ENCODE peak calls at places on chromosome 11, in eight cellular contexts. Q is coronary artery, B is upper lobe of right lung, S is AG10803, J is natural killer cell, X is heart right ventricle, Y is esophagus squamous epithelium, U is fibroblast of the aortic adventitia. W is an unnamed sample.

GRCh38 chr11:104968856-104969776 is 742 bp upstream of the CASP4 start:
- DNase-seq in S (peak; percentile 48), Y (no peak), U (peak; percentile 59), J (no peak), Q (peak; percentile 82), B (peak; percentile 60), X (peak; percentile 32), W (no peak)

GRCh38 chr11:100546714-100547113 is 140.4 kb upstream of the ARHGAP42 start:
- DNase-seq in S (no peak), Y (no peak), X (no peak), B (no peak), U (peak; percentile 32), J (no peak), Q (no peak), W (no peak)

GRCh38 chr11:22761066-22761465 is 68.5 kb downstream of the SVIP start:
- DNase-seq in Y (no peak), S (no peak), B (no peak), X (no peak), Q (no peak), U (no peak), J (no peak), W (no peak)

GRCh38 chr11:31267720-31268119 is 101.8 kb downstream of the DCDC1 start:
- DNase-seq in J (no peak), X (no peak), S (no peak), Q (no peak), B (no peak), Y (no peak), U (no peak), W (no peak)

GRCh38 chr11:101745756-101746155 is 161.9 kb upstream of the TRPC6 start:
- DNase-seq in U (no peak), Y (no peak), B (no peak), J (no peak), Q (no peak), S (no peak), X (no peak), W (no peak)

GRCh38 chr11:75667268-75667830 is 1.5 kb downstream of the MAP6 start:
- DNase-seq in S (peak; percentile 34), U (no peak), X (peak; percentile 37), Q (no peak), B (peak; percentile 77), J (no peak), Y (no peak), W (no peak)

GRCh38 chr11:82818399-82819043 is 81.7 kb downstream of the PRCP start:
- DNase-seq in Y (no peak), U (no peak), Q (no peak), B (no peak), X (no peak), S (no peak), J (no peak), W (no peak)

GRCh38 chr11:3824714-3825472 is 15.9 kb downstream of the RHOG start:
- DNase-seq in Y (no peak), Q (no peak), S (no peak), X (peak; percentile 66), U (peak; percentile 16), J (peak; percentile 75), B (peak; percentile 81), W (no peak)

GRCh38 chr11:95378106-95378505 is 147.1 kb upstream of the SESN3 start:
- DNase-seq in Q (no peak), B (no peak), U (peak; percentile 43), S (peak; percentile 47), Y (no peak), X (no peak), J (no peak), W (no peak)

GRCh38 chr11:125210112-125210511 is 45.6 kb downstream of the PKNOX2 start:
- DNase-seq in Q (no peak), U (no peak), X (no peak), J (no peak), B (peak; percentile 33), Y (no peak), S (no peak), W (no peak)

GRCh38 chr11:118988280-118988679 is 9.7 kb upstream of the CENATAC start:
- DNase-seq in J (no peak), X (no peak), Q (no peak), S (no peak), B (no peak), U (no peak), Y (no peak), W (no peak)

GRCh38 chr11:1336836-1337646 is 27.6 kb upstream of the TOLLIP start:
- DNase-seq in B (peak; percentile 79), J (peak; percentile 49), Y (no peak), U (no peak), X (peak; percentile 62), Q (peak; percentile 82), S (no peak), W (no peak)

GRCh38 chr11:2975594-2975993 is 16.5 kb downstream of the NAP1L4 start:
- DNase-seq in Q (no peak), S (peak; percentile 32), Y (no peak), J (peak; percentile 33), U (peak; percentile 32), X (no peak), B (no peak), W (no peak)

GRCh38 chr11:120170741-120171261 is 32.9 kb upstream of the TRIM29 start:
- DNase-seq in Q (peak; percentile 67), J (no peak), X (no peak), U (no peak), S (no peak), B (peak; percentile 45), Y (no peak), W (peak; percentile 53)

GRCh38 chr11:124970925-124971324 is 16.9 kb downstream of the CCDC15 start:
- DNase-seq in B (no peak), U (peak; percentile 39), S (peak; percentile 26), J (no peak), Y (no peak), Q (no peak), X (no peak), W (no peak)

GRCh38 chr11:119696378-119697157 is 32.4 kb downstream of the NECTIN1 start:
- DNase-seq in Y (no peak), U (no peak), X (no peak), B (no peak), J (peak; percentile 46), Q (no peak), S (no peak), W (no peak)

GRCh38 chr11:67405196-67405567 is 1.3 kb downstream of the TBC1D10C start:
- DNase-seq in B (no peak), X (no peak), Y (no peak), U (no peak), S (no peak), J (no peak), Q (no peak), W (no peak)

GRCh38 chr11:119368121-119369034 is 13.1 kb downstream of the USP2 start:
- DNase-seq in X (peak; percentile 83), J (no peak), Q (no peak), B (peak; percentile 77), Y (no peak), S (no peak), U (peak; percentile 71), W (no peak)

GRCh38 chr11:69130586-69131566 is 24.9 kb upstream of the SMIM38 start:
- DNase-seq in U (no peak), J (no peak), B (peak; percentile 60), X (peak; percentile 37), Y (no peak), S (no peak), Q (peak; percentile 92), W (no peak)

GRCh38 chr11:69133251-69133650 is 22.5 kb upstream of the SMIM38 start:
- DNase-seq in U (no peak), Y (no peak), S (no peak), Q (no peak), B (no peak), X (no peak), J (no peak), W (no peak)

GRCh38 chr11:69131644-69132300 is 24.0 kb upstream of the SMIM38 start:
- DNase-seq in U (peak; percentile 81), Q (no peak), S (peak; percentile 72), X (peak; percentile 58), B (peak; percentile 83), J (no peak), Y (no peak), W (no peak)

GRCh38 chr11:69129647-69130046 is 26.1 kb upstream of the SMIM38 start:
- DNase-seq in Q (no peak), B (peak; percentile 46), S (no peak), J (no peak), Y (no peak), X (no peak), U (no peak), W (no peak)

GRCh38 chr11:69132301-69132670 is 23.4 kb upstream of the SMIM38 start:
- DNase-seq in Q (no peak), Y (no peak), U (no peak), J (no peak), S (no peak), X (no peak), B (no peak), W (no peak)
- TF ChIP-seq CTCF in Q (no peak), Y (no peak), U (no peak), J (no peak), S (no peak), X (no peak), B (no peak), W (no peak)

GRCh38 chr11:96472085-96472484 is 82.3 kb downstream of the JRKL start:
- DNase-seq in Q (no peak), B (no peak), Y (no peak), X (no peak), J (no peak), U (no peak), S (no peak), W (no peak)
- TF ChIP-seq CTCF in Q (no peak), B (no peak), Y (no peak), X (no peak), J (no peak), U (no peak), S (no peak), W (no peak)

GRCh38 chr11:7413961-7414728 is 71.2 kb upstream of the OLFML1 start:
- DNase-seq in Q (no peak), X (no peak), B (no peak), J (no peak), U (no peak), Y (no peak), S (no peak), W (no peak)
- TF ChIP-seq CTCF in Q (no peak), X (no peak), B (no peak), J (no peak), U (no peak), Y (no peak), S (no peak), W (peak; percentile 14)

GRCh38 chr11:69174841-69175240 is 19.1 kb downstream of the SMIM38 start:
- DNase-seq in S (no peak), X (no peak), B (peak; percentile 16), Y (no peak), J (no peak), U (no peak), Q (no peak), W (no peak)
- TF ChIP-seq CTCF in S (no peak), X (no peak), B (no peak), Y (no peak), J (no peak), U (no peak), Q (no peak), W (no peak)

GRCh38 chr11:47328449-47329390 is 23.8 kb downstream of the MYBPC3 start:
- DNase-seq in J (no peak), X (peak; percentile 26), B (no peak), U (no peak), Q (peak; percentile 64), Y (no peak), S (no peak), W (no peak)
- TF ChIP-seq CTCF in J (no peak), X (no peak), B (no peak), U (no peak), Q (no peak), Y (no peak), S (no peak), W (no peak)

GRCh38 chr11:77190331-77191075 is 62.5 kb downstream of the MYO7A start:
- DNase-seq in B (no peak), Q (no peak), X (no peak), S (no peak), J (no peak), U (no peak), Y (no peak), W (no peak)
- TF ChIP-seq CTCF in B (no peak), Q (no peak), X (no peak), S (no peak), J (no peak), U (no peak), Y (no peak), W (no peak)

W was measured in type B pancreatic cell.